ENCODE peak calls at places on chromosomes 12 and 14, in four cellular contexts. E is EL; Z is EH; V is activated CD4-positive, alpha-beta T cell treated with anti-CD3 and anti-CD28 coated beads, Interleukin-2, amount 50 U/mL, for 1 hour. A is an unnamed sample.

GRCh38 chr12:95548056-95548538 is 3.2 kb downstream of the USP44 start:
- DNase-seq in E (peak), Z (no peak), V (peak), A (peak)

GRCh38 chr14:106808458-106808857 is 1282.1 kb downstream of the TMEM121 start:
- DNase-seq in E (no peak), Z (no peak), V (no peak), A (no peak)

GRCh38 chr12:110249716-110250225 is 31.3 kb upstream of the ATP2A2 start:
- DNase-seq in E (no peak), Z (peak), V (no peak), A (no peak)

GRCh38 chr12:131104464-131105350 is 151.0 kb downstream of the ADGRD1 start:
- DNase-seq in E (peak), Z (peak), V (peak), A (peak)

GRCh38 chr12:123398177-123398916 is 14.4 kb downstream of the KMT5A start:
- DNase-seq in E (peak), Z (peak), V (no peak), A (no peak)

GRCh38 chr12:116559080-116559329 is 176 bp upstream of the MAP1LC3B2 start:
- DNase-seq in E (no peak), Z (no peak), V (no peak), A (no peak)

GRCh38 chr12:12524128-12524527 is 38.5 kb downstream of the DUSP16 start:
- DNase-seq in E (no peak), Z (no peak), V (no peak), A (no peak)

GRCh38 chr14:96901227-96901626 is 104.0 kb downstream of the VRK1 start:
- DNase-seq in E (no peak), Z (no peak), V (no peak), A (no peak)

GRCh38 chr12:126021675-126022074 is 956.4 kb downstream of the AACS start:
- DNase-seq in E (no peak), Z (no peak), V (no peak), A (no peak)

GRCh38 chr14:59098377-59098776 is 90.1 kb upstream of the DAAM1 start:
- DNase-seq in E (peak), Z (peak), V (no peak), A (no peak)

GRCh38 chr14:103395245-103395644 is 10.0 kb downstream of the MARK3 start:
- DNase-seq in E (peak), Z (peak), V (no peak), A (no peak)

GRCh38 chr14:88868558-88869159 is 44.2 kb downstream of the TTC8 start:
- DNase-seq in E (peak), Z (peak), V (no peak), A (no peak)

GRCh38 chr12:6549379-6550151 is 6.3 kb downstream of the IFFO1 start:
- DNase-seq in E (no peak), Z (no peak), V (no peak), A (no peak)

GRCh38 chr12:16604853-16605252 is 1.1 kb downstream of the LMO3 start:
- DNase-seq in E (no peak), Z (no peak), V (no peak), A (no peak)

GRCh38 chr14:59116984-59117415 is 71.5 kb upstream of the DAAM1 start:
- DNase-seq in E (peak), Z (peak), V (no peak), A (no peak)

GRCh38 chr12:110498984-110499706 is 2.8 kb downstream of the VPS29 start:
- DNase-seq in E (peak), Z (peak), V (no peak), A (no peak)

GRCh38 chr12:102879144-102879763 is 37.8 kb downstream of the PAH start:
- DNase-seq in E (peak), Z (peak), V (no peak), A (no peak)

GRCh38 chr12:132547207-132547740 is 57.3 kb downstream of the FBRSL1 start:
- DNase-seq in E (no peak), Z (no peak), V (no peak), A (no peak)

GRCh38 chr12:77299910-77300772 is 234.8 kb upstream of the E2F7 start:
- DNase-seq in E (peak), Z (peak), V (no peak), A (no peak)

GRCh38 chr14:43755707-43756106 is 751.4 kb downstream of the FSCB start:
- DNase-seq in E (no peak), Z (no peak), V (no peak), A (no peak)

GRCh38 chr12:9221476-9221875 is 13.3 kb upstream of the PZP start:
- DNase-seq in E (no peak), Z (no peak), V (no peak), A (no peak)

GRCh38 chr12:123396543-123396942 is 12.6 kb downstream of the KMT5A start:
- DNase-seq in E (no peak), Z (no peak), V (no peak), A (no peak)

GRCh38 chr14:23063601-23064000 is 6.3 kb upstream of the CDH24 start:
- DNase-seq in E (no peak), Z (no peak), V (no peak), A (no peak)

GRCh38 chr14:49634547-49635334 is at the start of gene DNAAF2:
- DNase-seq in E (peak), Z (peak), V (peak), A (peak)

GRCh38 chr12:91098942-91099341 is 12.4 kb downstream of the LUM start:
- DNase-seq in E (peak), Z (peak), V (no peak), A (no peak)

GRCh38 chr12:50257226-50258166 is 25.8 kb downstream of the LIMA1 start:
- DNase-seq in E (peak), Z (peak), V (no peak), A (no peak)

GRCh38 chr12:114952573-114953196 is 268.7 kb upstream of the TBX3 start:
- DNase-seq in E (no peak), Z (no peak), V (no peak), A (no peak)

GRCh38 chr14:105700622-105701288 is 174.4 kb downstream of the TMEM121 start:
- DNase-seq in E (no peak), Z (no peak), V (no peak), A (no peak)

GRCh38 chr14:78764240-78764639 is 594.1 kb downstream of the NRXN3 start:
- DNase-seq in E (peak), Z (peak), V (no peak), A (no peak)

GRCh38 chr12:52204931-52205505 is 13.2 kb upstream of the KRT80 start:
- DNase-seq in E (no peak), Z (no peak), V (no peak), A (no peak)